ENCODE peak calls at places on chromosomes 5 and 9, in nine cellular contexts. Q is gastrocnemius medialis, G is thyroid gland, L is NB4, H is A549, T is tibial nerve, Z is H54, X is breast epithelium, O is heart left ventricle. B is an unnamed sample.

GRCh38 chr9:131405429-131405828 is 11.5 kb downstream of the PRRC2B start:
- DNase-seq in T (no peak), Q (peak), X (no peak), G (no peak), H (no peak), L (no peak), Z (no peak), O (no peak), B (no peak)

GRCh38 chr5:63263409-63263808 is 684.8 kb downstream of the LRRC70 start:
- DNase-seq in G (no peak), Q (no peak), Z (no peak), L (no peak), O (no peak), H (no peak), X (no peak), T (no peak), B (no peak)

GRCh38 chr9:135714242-135715055 is 12.5 kb downstream of the KCNT1 start:
- DNase-seq in X (no peak), Z (no peak), O (no peak), H (no peak), G (peak), T (no peak), Q (no peak), L (no peak), B (no peak)

GRCh38 chr5:132134384-132134783 is 60.8 kb downstream of the CSF2 start:
- DNase-seq in Z (peak), T (no peak), O (no peak), H (peak), L (peak), X (no peak), G (no peak), Q (no peak), B (no peak)

GRCh38 chr9:79757906-79758669 is 186.3 kb downstream of the TLE4 start:
- DNase-seq in Z (no peak), L (peak), X (no peak), O (no peak), H (no peak), G (no peak), Q (no peak), T (no peak), B (no peak)

GRCh38 chr5:84088996-84089395 is 295.7 kb downstream of the EDIL3 start:
- DNase-seq in O (no peak), T (no peak), Q (no peak), H (no peak), L (peak), Z (peak), G (no peak), X (no peak), B (peak)

GRCh38 chr5:131854134-131854533 is 57.3 kb upstream of the FNIP1 start:
- DNase-seq in O (no peak), H (no peak), L (peak), Z (no peak), Q (no peak), X (no peak), G (no peak), T (no peak), B (no peak)

GRCh38 chr9:105760053-105760452 is 65.7 kb downstream of the TMEM38B start:
- DNase-seq in L (no peak), Q (no peak), Z (no peak), O (no peak), T (no peak), X (no peak), G (no peak), H (no peak), B (peak)

GRCh38 chr5:37565067-37565670 is 186.1 kb downstream of the WDR70 start:
- DNase-seq in X (no peak), L (no peak), H (no peak), T (no peak), G (no peak), O (no peak), Q (no peak), Z (no peak), B (no peak)

GRCh38 chr9:72362118-72362531 is 2.9 kb downstream of the ZFAND5 start:
- DNase-seq in H (no peak), O (no peak), Q (no peak), L (no peak), T (no peak), G (no peak), Z (no peak), X (no peak), B (peak)

GRCh38 chr9:72363908-72364678 is 915 bp downstream of the ZFAND5 start:
- DNase-seq in Z (peak), L (peak), O (peak), G (peak), X (peak), T (no peak), Q (peak), H (no peak), B (peak)

GRCh38 chr9:72363226-72363625 is 1.8 kb downstream of the ZFAND5 start:
- DNase-seq in O (no peak), L (no peak), Z (no peak), H (no peak), Q (no peak), T (no peak), X (no peak), G (no peak), B (peak)

GRCh38 chr9:72361227-72361626 is 3.8 kb downstream of the ZFAND5 start:
- DNase-seq in Q (no peak), Z (no peak), H (no peak), T (no peak), X (no peak), O (no peak), L (no peak), G (no peak), B (peak)

DNA sequence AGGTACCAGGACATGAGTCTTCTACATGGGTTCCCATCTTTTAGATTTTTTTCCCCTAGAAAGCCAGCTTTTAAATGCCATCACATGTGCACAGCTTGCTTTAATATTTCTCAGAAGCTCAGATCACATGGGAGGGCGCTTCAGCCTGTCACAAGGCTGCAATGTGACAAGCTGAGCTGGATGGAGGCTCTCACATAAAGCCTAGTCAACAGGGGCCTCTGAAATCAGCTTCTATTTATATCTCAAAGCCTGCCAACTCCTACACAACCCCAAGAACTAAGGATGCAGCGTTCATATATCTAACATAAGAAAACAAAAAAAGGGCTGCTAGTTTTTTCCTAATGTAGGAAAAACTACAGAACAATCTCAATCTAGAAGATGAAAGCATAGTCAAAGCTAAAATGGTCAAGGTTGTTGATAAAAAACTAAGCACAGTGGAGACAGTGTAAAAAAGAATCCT is 2.3 kb downstream of the ZFAND5 start:
- DNase-seq in O (no peak), G (peak), H (peak), Z (no peak), Q (peak), L (peak), X (peak), T (peak), B (peak)
- TF ChIP-seq POLR2A in O (no peak), G (peak), H (no peak), Z (no peak), Q (peak), L (no peak), X (peak), T (no peak), B (peak)

GRCh38 chr9:133352635-133353340 is 3.5 kb downstream of the SURF1 start:
- DNase-seq in X (no peak), O (no peak), G (no peak), T (no peak), Z (no peak), L (peak), H (no peak), Q (no peak), B (no peak)
- TF ChIP-seq POLR2A in X (no peak), O (no peak), G (no peak), T (no peak), Z (no peak), L (no peak), H (peak), Q (no peak), B (no peak)

GRCh38 chr9:100352727-100353505 is at the start of gene TEX10:
- DNase-seq in L (peak), Q (peak), G (peak), Z (peak), T (peak), H (peak), X (peak), O (peak), B (peak)
- TF ChIP-seq POLR2A in L (peak), Q (peak), G (peak), Z (peak), T (no peak), H (peak), X (no peak), O (no peak), B (peak)

DNA sequence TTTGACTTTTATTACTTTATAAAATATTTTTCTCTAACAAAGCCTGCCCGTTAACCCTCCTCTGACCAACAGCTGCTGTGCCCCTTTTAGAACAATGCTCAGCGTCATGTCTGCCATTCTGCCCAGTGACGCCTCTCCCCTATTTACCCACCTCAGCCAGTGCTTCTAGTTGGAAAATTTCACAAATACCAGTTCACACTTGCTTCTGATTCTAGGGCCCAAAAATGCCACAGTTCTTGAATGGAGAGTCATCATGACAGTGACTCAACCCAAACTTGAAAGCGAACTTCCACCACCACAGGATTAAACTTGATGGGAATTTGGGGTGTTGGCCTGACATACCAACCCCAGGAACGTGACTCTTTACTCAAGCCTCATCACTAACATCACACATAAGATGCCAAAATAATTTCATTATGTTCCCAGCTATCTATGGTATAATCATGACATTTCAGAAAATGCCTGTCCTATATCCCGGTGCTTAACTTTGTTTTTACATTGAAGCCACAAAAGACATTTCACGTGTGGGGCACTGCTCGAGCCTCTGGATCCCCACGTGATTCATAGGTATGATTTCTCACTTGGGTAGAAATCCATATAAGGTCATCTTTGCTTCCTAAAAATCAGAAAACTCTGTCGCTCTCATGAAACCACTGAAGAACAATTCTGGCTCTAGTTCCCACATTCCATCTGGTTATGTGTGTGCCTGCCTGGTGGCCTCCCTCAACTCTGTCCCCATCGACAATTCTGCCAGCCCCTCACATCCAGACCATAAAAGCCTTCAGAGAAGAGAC is 220.9 kb downstream of the ACTL7B start:
- DNase-seq in T (no peak), X (no peak), G (no peak), Q (no peak), O (no peak), H (no peak), L (no peak), Z (no peak), B (no peak)
- TF ChIP-seq POLR2A in T (no peak), X (no peak), G (no peak), Q (no peak), O (no peak), H (no peak), L (no peak), Z (no peak), B (no peak)

DNA sequence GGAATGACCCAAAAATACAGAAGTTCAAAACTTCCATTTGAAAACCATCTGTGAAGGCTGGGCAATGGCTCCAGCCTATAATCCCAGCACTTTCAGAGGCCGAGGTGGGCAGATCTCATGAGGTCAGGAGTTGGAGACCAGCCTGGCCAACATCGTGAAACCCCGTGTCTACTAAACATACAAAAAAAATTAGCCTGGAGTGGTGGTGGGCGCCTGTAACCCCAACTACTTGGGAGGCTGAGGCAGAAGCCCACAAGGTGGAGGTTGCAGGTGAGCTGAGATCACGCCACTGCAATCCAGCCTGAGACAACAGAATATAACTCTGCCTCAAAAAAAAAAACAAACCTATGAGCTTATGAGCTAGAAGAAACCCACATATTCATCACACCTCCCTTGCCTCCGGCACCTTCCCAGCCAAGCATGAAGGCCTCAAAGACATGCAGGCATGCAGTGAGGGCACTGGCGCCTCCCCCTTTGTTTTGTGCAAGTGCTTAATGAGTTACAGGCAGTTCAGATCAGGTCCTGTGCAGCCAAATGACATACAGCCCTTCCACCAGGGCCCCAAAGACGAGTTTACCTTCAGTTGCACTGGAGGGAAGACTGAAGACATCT is 9.9 kb downstream of the HNRNPH1 start:
- DNase-seq in T (no peak), L (peak), G (no peak), H (no peak), X (no peak), Z (no peak), Q (no peak), O (no peak), B (no peak)
- TF ChIP-seq POLR2A in T (no peak), L (no peak), G (no peak), H (no peak), X (no peak), Z (no peak), Q (no peak), O (no peak), B (no peak)

B was measured in erythroblast.